ENCODE peak calls at places on chromosomes 12 and 14, in six cellular contexts. K is RWPE1; F is MM.1S; S is astrocyte of the spinal cord; A is gastrocnemius medialis; Y is CD8-positive, alpha-beta T cell. X is an unnamed sample.

GRCh38 chr14:99724196-99724891 is 40.2 kb downstream of the CYP46A1 start:
- DNase-seq in F (no peak), Y (no peak), S (no peak), K (no peak), A (no peak), X (no peak)

GRCh38 chr12:98591209-98591608 is 2.3 kb upstream of the SLC25A3 start:
- DNase-seq in Y (no peak), S (no peak), K (no peak), F (no peak), A (no peak), X (no peak)

GRCh38 chr12:15778126-15778525 is 11.1 kb downstream of the EPS8 start:
- DNase-seq in S (no peak), A (no peak), F (no peak), Y (no peak), K (no peak), X (no peak)

GRCh38 chr12:7989827-7990491 is 42.6 kb upstream of the FOXJ2 start:
- DNase-seq in A (peak), S (no peak), F (no peak), K (no peak), Y (peak), X (no peak)

GRCh38 chr14:23237772-23238594 is at the start of gene RNF212B:
- DNase-seq in Y (peak), F (peak), A (peak), S (peak), K (peak), X (peak)

GRCh38 chr14:46661728-46662127 is 10.1 kb upstream of the RPL10L start:
- DNase-seq in K (no peak), A (no peak), S (no peak), Y (no peak), F (no peak), X (no peak)

GRCh38 chr14:47720281-47720680 is 44.9 kb upstream of the MDGA2 start:
- DNase-seq in Y (no peak), F (no peak), S (no peak), K (no peak), A (no peak), X (no peak)

GRCh38 chr14:53458368-53458814 is 305.3 kb upstream of the DDHD1 start:
- DNase-seq in A (no peak), K (peak), Y (no peak), S (peak), F (no peak), X (no peak)

GRCh38 chr14:102754370-102755262 is 22.6 kb upstream of the TRAF3 start:
- DNase-seq in Y (no peak), K (no peak), F (no peak), S (no peak), A (no peak), X (no peak)

GRCh38 chr14:88195676-88196075 is 127.4 kb downstream of the KCNK10 start:
- DNase-seq in A (no peak), S (no peak), Y (no peak), K (no peak), F (no peak), X (no peak)

GRCh38 chr12:92550234-92550633 is 152.6 kb upstream of the PLEKHG7 start:
- DNase-seq in S (no peak), A (no peak), Y (no peak), F (no peak), K (no peak), X (no peak)

GRCh38 chr14:50272498-50272897 is 39.5 kb downstream of the L2HGDH start:
- DNase-seq in F (no peak), K (no peak), Y (no peak), A (no peak), S (no peak), X (no peak)

GRCh38 chr14:92039073-92039719 is 663 bp downstream of the TRIP11 start:
- DNase-seq in F (no peak), S (peak), K (peak), A (no peak), Y (peak), X (peak)

GRCh38 chr14:71729581-71729980 is 202.6 kb upstream of the RGS6 start:
- DNase-seq in S (no peak), F (no peak), A (no peak), K (no peak), Y (no peak), X (no peak)

GRCh38 chr12:127455347-127456265 is 811.4 kb upstream of the TMEM132C start:
- DNase-seq in K (no peak), Y (no peak), F (no peak), A (no peak), S (no peak), X (no peak)

GRCh38 chr12:107125833-107126232 is 32.5 kb upstream of the CRY1 start:
- DNase-seq in Y (no peak), K (no peak), A (no peak), F (no peak), S (no peak), X (no peak)

GRCh38 chr12:115710104-115710564 is 567.4 kb downstream of the MED13L start:
- DNase-seq in Y (no peak), S (peak), A (peak), F (no peak), K (peak), X (no peak)

GRCh38 chr12:5232826-5233500 is 189.3 kb downstream of the KCNA5 start:
- DNase-seq in Y (no peak), A (no peak), K (no peak), F (no peak), S (no peak), X (no peak)

GRCh38 chr14:102796661-102797190 is 19.5 kb downstream of the TRAF3 start:
- DNase-seq in A (no peak), K (no peak), Y (no peak), S (no peak), F (no peak), X (no peak)

GRCh38 chr14:20421267-20421666 is 8.0 kb upstream of the TEP1 start:
- DNase-seq in Y (no peak), A (no peak), K (no peak), S (no peak), F (no peak), X (no peak)

GRCh38 chr12:24244231-24244630 is 294.8 kb upstream of the SOX5 start:
- DNase-seq in A (no peak), F (no peak), Y (no peak), S (no peak), K (no peak), X (no peak)

GRCh38 chr12:123264642-123265041 is 7.0 kb downstream of the CDK2AP1 start:
- DNase-seq in F (no peak), A (no peak), Y (no peak), S (no peak), K (no peak), X (no peak)
- TF ChIP-seq CTCF in F (no peak), A (no peak), Y (no peak), S (peak), K (no peak), X (no peak)

DNA sequence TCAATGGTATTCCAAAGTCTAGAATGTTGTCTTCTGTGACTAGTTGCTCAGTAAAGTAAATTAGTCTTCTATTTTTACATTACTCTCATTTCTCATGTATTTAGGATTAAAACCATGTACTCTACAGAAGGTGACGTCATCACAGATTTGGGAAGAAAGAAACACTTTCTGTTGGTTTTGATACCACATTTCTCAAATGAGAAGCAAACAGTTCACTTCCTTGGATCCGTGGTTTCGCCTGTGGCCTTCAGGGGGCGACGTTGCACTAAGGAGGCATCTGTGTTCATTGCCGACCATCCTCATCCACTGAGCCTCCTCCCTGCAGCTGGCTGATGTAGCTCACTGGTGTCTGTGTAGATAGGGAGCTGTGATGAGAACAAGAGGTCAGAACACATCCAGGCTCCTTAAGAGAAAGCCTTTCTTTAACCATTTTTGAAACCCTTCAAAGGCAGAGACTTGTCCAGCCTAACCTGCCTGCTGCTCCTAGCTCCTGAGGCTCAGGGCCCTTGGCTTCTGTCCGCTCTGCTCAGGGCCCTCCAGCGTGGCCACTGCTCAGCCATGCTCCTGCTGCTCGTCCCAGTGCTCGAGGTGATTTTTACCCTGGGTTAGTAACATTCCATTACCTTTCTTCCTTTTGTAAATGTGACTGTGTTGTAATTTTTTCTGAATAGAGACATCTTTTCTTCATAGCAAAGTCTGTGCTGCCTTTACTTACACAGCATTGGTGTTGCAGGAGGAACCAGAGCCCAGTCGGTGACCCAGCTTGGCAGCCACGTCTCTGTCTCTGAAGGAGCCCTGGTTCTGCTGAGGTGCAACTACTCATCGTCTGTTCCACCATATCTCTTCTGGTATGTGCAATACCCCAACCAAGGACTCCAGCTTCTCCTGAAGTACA is 220.6 kb upstream of the OR4E1 start:
- DNase-seq in Y (peak), F (peak), S (no peak), A (no peak), K (no peak), X (peak)
- TF ChIP-seq CTCF in Y (peak), F (peak), S (peak), A (no peak), K (no peak), X (peak)

DNA sequence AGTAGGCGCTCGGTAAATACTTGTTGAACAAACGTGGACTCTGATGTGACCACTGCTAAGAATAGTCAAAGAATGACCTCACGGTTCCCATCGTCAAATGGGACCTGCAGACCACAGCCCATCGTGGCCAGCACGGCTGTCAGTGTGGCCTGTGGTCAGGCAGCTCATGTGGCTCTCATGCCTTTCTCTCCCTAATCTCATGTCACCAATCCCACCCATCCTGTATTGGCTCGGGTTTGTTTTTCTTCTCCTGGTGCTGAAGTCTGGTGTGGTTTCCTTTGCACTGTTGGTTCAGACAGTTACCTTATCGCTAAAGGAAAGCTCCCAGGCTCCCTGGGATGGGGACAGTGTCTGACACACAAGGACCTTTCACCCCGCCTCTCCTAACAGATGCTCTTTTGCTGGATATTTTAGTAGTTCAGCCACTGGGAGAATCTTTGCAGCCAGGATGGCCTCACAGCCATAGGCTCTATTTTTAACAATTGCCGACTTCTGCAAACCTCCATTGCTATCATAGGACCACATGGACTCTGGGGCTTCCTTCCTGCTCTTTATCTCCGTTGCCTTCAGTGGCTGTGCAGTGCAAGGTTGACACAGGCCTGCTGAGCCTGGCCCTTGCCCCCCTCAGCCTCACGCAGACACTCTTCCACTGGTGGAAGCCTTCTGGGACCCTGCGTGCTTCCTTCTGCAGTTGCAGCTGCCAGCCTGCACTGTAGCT is 293.1 kb upstream of the FKBP4 start:
- DNase-seq in F (no peak), S (peak), Y (no peak), A (no peak), K (no peak), X (no peak)
- TF ChIP-seq CTCF in F (no peak), S (no peak), Y (no peak), A (no peak), K (no peak), X (no peak)

GRCh38 chr12:111791507-111791906 is 24.8 kb downstream of the ALDH2 start:
- DNase-seq in A (no peak), S (no peak), K (no peak), Y (no peak), F (no peak), X (no peak)

GRCh38 chr12:111784953-111785352 is 18.2 kb downstream of the ALDH2 start:
- DNase-seq in K (no peak), A (no peak), Y (no peak), S (no peak), F (no peak), X (no peak)

GRCh38 chr12:111789779-111790178 is 23.0 kb downstream of the ALDH2 start:
- DNase-seq in Y (no peak), S (no peak), A (no peak), K (no peak), F (no peak), X (no peak)

GRCh38 chr12:111785651-111786050 is 18.9 kb downstream of the ALDH2 start:
- DNase-seq in Y (no peak), S (peak), F (no peak), K (no peak), A (no peak), X (no peak)

DNA sequence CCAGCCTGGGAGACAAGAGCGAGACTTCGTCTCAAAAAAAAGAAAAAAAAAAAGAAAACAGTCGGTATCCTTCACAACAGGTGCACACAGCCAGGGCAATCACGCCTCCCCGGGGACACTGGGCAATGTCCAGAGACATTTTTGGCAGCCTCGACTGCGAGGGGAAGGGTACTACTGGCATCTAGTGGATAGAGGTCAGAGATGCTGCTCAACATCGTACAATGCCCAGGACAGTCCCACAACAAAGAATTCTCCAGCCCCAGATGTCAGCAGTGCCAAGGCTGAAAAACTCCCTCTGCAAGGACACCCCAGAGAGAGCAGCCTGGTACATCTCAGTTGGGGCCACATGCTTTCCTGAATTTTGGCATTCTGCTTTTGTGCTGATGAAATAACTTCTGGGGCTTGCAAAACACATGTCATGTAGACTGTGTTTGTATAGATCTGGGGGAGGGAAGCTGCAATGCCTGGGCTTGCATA is 21.5 kb downstream of the ALDH2 start:
- DNase-seq in F (no peak), S (no peak), K (peak), A (peak), Y (no peak), X (peak)
- TF ChIP-seq CTCF in F (no peak), S (peak), K (peak), A (peak), Y (no peak), X (no peak)

GRCh38 chr12:117528538-117528937 is 167.1 kb upstream of the NOS1 start:
- DNase-seq in K (no peak), S (no peak), A (no peak), Y (no peak), F (no peak), X (no peak)
- TF ChIP-seq CTCF in K (no peak), S (no peak), A (no peak), Y (no peak), F (no peak), X (no peak)

GRCh38 chr12:56602239-56602638 is 27.9 kb downstream of the BAZ2A start:
- DNase-seq in K (no peak), Y (no peak), F (no peak), A (no peak), S (no peak), X (no peak)

GRCh38 chr12:56599041-56599440 is 31.1 kb downstream of the BAZ2A start:
- DNase-seq in Y (no peak), A (no peak), F (no peak), S (no peak), K (no peak), X (no peak)

GRCh38 chr12:56599797-56600196 is 30.3 kb downstream of the BAZ2A start:
- DNase-seq in K (no peak), S (no peak), A (no peak), Y (no peak), F (no peak), X (no peak)

GRCh38 chr12:56600753-56601152 is 29.4 kb downstream of the BAZ2A start:
- DNase-seq in Y (no peak), K (no peak), F (no peak), A (no peak), S (no peak), X (no peak)

GRCh38 chr12:56601503-56601902 is 28.6 kb downstream of the BAZ2A start:
- DNase-seq in A (no peak), Y (peak), F (no peak), S (no peak), K (no peak), X (peak)
- TF ChIP-seq CTCF in A (no peak), Y (no peak), F (peak), S (peak), K (no peak), X (no peak)

GRCh38 chr14:69260979-69261605 is 1.1 kb downstream of the GALNT16 start:
- DNase-seq in K (peak), S (no peak), F (peak), Y (peak), A (no peak), X (peak)
- TF ChIP-seq CTCF in K (no peak), S (peak), F (peak), Y (no peak), A (no peak), X (peak)

GRCh38 chr12:65168606-65169310 is 625 bp upstream of the LEMD3 start:
- DNase-seq in K (no peak), F (peak), A (peak), S (no peak), Y (no peak), X (no peak)
- TF ChIP-seq CTCF in K (no peak), F (no peak), A (no peak), S (no peak), Y (no peak), X (no peak)

DNA sequence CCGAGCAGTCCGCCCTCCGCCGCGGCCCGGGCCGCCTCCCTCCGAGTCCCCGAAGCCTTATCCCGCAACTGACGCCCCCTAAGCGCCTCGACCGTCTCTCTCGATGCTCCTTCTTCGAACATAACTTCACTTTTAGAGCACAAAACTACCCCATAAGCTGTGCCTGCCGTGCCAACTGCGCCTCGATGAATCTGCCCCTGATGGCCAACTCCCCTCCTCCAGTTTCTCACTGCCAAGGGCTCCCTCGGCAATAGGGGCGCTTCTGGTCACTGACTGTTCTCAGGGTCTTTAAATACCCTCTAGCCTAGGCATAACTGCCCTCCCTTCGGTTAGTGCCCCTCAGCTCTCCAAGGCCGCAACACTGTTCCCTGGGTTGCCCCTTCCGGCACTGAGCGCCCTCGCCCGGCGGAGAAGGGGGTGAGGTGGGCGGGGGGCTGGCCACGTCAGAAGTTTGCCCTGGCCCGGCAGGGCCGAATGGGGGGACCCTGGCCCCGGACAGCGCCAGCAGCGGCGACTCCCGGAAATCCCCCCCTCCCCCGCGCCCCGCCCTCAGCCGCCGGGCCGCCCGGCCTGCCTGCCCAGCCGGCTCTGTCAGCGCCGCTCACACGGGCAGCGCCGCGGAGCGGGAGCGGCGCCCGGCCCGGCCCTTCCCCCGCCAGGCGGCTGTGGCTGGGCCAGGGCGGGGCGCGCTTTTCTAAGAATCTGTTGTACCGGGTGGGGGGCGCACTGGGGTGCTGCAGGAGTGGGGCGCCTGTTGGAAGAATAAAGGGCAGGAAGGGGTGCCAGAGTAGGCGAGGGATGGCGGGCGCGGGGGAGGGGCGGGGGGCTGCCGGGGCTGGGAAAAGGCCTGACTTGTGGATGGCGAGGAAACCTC is 10.6 kb downstream of the RARG start:
- DNase-seq in S (peak), K (peak), A (peak), F (peak), Y (peak), X (peak)
- TF ChIP-seq CTCF in S (peak), K (peak), A (no peak), F (peak), Y (no peak), X (no peak)

GRCh38 chr14:104774453-104775072 is 21.0 kb downstream of the AKT1 start:
- DNase-seq in A (no peak), S (no peak), K (no peak), Y (no peak), F (no peak), X (no peak)
- TF ChIP-seq CTCF in A (no peak), S (no peak), K (no peak), Y (no peak), F (no peak), X (no peak)